ENCODE peak calls at places on chromosomes 2 and 18, in six cellular contexts. Y is K562, D is GM23338, G is GM12878, Q is HepG2, E is H1. N is an unnamed sample.

GRCh38 chr2:224039080-224039769 is at the start of gene SERPINE2:
- DNase-seq in E (peak; percentile 83), Y (no peak), D (peak; percentile 75), Q (no peak), G (no peak), N (peak; percentile 68)

GRCh38 chr2:68293024-68293423 is 26.7 kb downstream of the CNRIP1 start:
- DNase-seq in G (no peak), Y (no peak), Q (no peak), D (no peak), E (no peak), N (no peak)

GRCh38 chr2:199471443-199472057 is 13.8 kb upstream of the SATB2 start:
- DNase-seq in E (peak; percentile 94), Q (peak; percentile 53), Y (peak; percentile 78), D (peak; percentile 94), G (no peak), N (peak; percentile 94)

GRCh38 chr18:79814373-79814772 is 16.6 kb downstream of the KCNG2 start:
- DNase-seq in E (no peak), Y (no peak), D (no peak), G (no peak), Q (no peak), N (no peak)

GRCh38 chr2:61758991-61759390 is 94.9 kb downstream of the FAM161A start:
- DNase-seq in G (no peak), Y (no peak), E (no peak), Q (no peak), D (no peak), N (no peak)

GRCh38 chr18:22489694-22490093 is 72.0 kb upstream of the CTAGE1 start:
- DNase-seq in Y (no peak), E (no peak), D (no peak), G (no peak), Q (peak; percentile 63), N (no peak)

GRCh38 chr2:62309465-62310091 is 113.7 kb downstream of the B3GNT2 start:
- DNase-seq in Y (peak; percentile 55), Q (no peak), G (peak; percentile 99), D (peak; percentile 56), E (no peak), N (no peak)

GRCh38 chr2:163665817-163666216 is 70.0 kb downstream of the FIGN start:
- DNase-seq in D (no peak), E (no peak), G (no peak), Q (peak; percentile 69), Y (no peak), N (no peak)

GRCh38 chr18:3207565-3207964 is 12.2 kb downstream of the MYOM1 start:
- DNase-seq in Y (no peak), D (no peak), G (no peak), E (no peak), Q (peak; percentile 37), N (no peak)

GRCh38 chr2:112077814-112078213 is 22.7 kb downstream of the TMEM87B start:
- DNase-seq in Q (no peak), E (no peak), Y (no peak), D (peak; percentile 27), G (no peak), N (peak; percentile 22)

GRCh38 chr2:198186257-198186656 is 381.9 kb downstream of the PLCL1 start:
- DNase-seq in Y (no peak), Q (no peak), G (no peak), E (no peak), D (no peak), N (no peak)

DNA sequence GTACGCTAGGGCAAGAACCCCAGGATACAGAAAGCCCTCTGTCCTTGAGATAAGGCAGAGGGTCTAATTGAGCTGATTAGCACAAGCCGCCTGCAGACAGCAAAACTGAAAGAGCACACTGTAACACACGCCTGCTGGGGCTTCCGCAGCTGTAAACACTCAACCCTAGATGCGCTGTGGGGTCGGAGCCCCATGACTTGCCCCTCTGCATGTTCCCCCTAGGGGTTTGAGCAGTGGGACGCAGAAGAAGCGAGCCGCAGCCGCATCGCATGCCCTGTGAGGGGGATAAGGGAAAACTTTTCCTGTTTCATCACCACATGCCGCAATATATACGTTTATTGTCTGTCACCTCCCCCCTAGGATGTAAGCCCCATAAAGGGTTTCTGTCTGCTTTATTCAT is 384.6 kb downstream of the PLCL1 start:
- DNase-seq in G (no peak), Y (no peak), E (no peak), Q (no peak), D (peak; percentile 9), N (no peak)
- TF ChIP-seq CREB1 in G (no peak), Y (no peak), E (no peak), Q (no peak), D (no peak), N (no peak)

DNA sequence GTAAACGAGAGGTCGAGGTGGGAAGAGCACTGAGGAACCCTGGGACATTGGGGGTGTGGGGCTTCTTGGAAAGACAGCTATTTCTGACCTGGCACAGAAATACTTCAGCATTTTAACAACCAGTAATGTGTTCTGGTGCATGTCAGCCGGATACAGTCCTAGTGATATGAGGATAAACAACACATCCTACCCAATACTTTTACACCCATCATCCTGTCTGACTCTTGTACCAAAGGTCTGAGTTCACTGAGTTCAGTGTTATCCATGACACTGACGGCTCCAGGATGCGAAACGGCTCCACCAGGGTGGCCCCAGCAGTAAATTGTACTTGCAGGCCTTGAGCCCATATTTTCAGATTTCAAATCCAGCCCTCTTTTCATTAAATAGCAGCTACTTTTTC is 65.9 kb upstream of the SH3BP4 start:
- DNase-seq in E (no peak), Q (no peak), G (no peak), D (no peak), Y (no peak), N (no peak)
- TF ChIP-seq CREB1 in E (no peak), Q (no peak), G (no peak), D (no peak), Y (no peak), N (no peak)

DNA sequence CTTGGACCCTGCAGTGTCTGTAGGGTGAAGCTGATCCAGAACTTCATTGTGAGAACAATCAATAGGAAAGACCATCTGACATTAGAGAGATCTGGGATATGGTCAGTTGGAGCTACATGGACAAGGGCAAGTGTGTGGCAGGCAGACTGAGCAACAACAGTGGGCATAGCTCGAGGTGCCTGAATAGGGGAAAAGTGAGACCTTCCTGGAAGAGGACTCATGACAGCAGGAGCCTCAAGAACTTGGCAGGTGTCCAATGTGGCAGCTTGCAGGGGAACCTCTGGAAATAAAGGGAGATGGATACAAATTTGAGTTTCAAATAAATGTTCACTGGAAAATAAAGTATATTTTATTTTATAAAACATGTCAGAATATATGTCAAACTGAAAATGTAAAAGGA is 117.9 kb downstream of the TANC1 start:
- DNase-seq in Y (peak; percentile 44), E (no peak), G (no peak), D (no peak), Q (no peak), N (no peak)
- TF ChIP-seq CREB1 in Y (no peak), E (no peak), G (no peak), D (no peak), Q (no peak), N (no peak)

GRCh38 chr18:49017813-49018552 is 67.2 kb upstream of the SMAD7 start:
- DNase-seq in Q (no peak), Y (no peak), D (no peak), G (no peak), E (peak; percentile 39), N (no peak)
- TF ChIP-seq CREB1 in Q (no peak), Y (no peak), D (no peak), G (no peak), E (no peak), N (no peak)

GRCh38 chr18:12374398-12374797 is 2.6 kb downstream of the AFG3L2 start:
- DNase-seq in E (no peak), G (no peak), Y (peak; percentile 34), D (no peak), Q (no peak), N (no peak)

GRCh38 chr18:12373771-12374116 is 3.3 kb downstream of the AFG3L2 start:
- DNase-seq in Y (no peak), E (no peak), G (no peak), D (no peak), Q (no peak), N (no peak)

GRCh38 chr18:12376034-12376717 is 851 bp downstream of the AFG3L2 start:
- DNase-seq in D (peak; percentile 34), Y (peak; percentile 60), E (no peak), Q (peak; percentile 35), G (no peak), N (no peak)

GRCh38 chr18:12376718-12377555 is at the start of gene AFG3L2:
- DNase-seq in G (peak; percentile 96), D (peak; percentile 99), Y (peak; percentile 99), E (peak; percentile 100), Q (peak; percentile 96), N (peak; percentile 100)

DNA sequence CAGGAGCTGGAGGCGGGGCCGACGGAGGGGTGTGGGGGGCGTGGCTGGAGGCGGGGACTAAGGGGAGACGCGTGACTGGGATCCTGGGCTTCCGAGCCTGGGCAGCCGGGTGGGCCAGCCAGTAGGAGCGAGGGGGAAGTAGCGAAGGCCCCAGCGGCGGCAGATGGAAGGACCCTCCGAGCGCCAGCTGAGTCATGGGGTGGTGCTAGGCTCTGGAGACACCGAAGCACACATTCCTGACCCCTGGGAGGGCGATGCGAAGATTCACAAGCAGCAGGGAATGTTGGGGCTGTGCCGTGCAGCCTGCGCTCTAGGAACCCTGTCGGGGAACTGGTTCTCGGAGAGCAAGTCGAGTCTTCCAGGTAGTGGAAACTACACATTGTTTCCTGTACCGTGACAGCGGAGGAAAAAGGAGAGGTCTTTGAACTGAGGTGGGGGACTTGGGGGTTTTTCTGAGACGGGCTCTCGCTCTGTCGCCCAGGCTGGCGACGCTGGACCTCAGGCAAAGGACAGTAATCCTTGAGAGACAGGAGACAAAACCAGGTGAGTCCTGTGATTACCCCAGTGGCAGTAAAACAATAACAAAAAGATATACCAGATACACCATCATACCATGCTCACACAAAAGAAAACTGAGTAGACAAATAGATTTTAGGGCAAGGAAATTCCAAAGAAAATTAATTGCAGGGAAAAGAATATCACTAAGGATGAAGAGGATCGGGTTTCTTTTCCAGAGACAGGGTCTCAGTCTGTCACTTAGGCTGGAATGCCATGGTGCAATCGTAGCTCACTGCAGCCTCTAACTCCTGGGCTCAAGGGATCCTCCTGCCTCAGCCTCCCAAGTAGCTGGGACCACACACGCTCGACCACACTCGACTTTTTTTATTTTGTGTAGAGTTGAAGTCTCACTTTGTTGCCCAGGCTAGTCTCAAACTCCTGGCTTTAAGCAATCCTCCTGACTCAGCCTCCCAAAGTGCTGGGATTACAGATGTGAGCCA is 828 bp upstream of the AFG3L2 start:
- DNase-seq in Y (no peak), D (peak; percentile 98), G (no peak), E (no peak), Q (no peak), N (no peak)
- TF ChIP-seq CREB1 in Y (no peak), D (no peak), G (no peak), E (peak; percentile 44), Q (no peak), N (no peak)

DNA sequence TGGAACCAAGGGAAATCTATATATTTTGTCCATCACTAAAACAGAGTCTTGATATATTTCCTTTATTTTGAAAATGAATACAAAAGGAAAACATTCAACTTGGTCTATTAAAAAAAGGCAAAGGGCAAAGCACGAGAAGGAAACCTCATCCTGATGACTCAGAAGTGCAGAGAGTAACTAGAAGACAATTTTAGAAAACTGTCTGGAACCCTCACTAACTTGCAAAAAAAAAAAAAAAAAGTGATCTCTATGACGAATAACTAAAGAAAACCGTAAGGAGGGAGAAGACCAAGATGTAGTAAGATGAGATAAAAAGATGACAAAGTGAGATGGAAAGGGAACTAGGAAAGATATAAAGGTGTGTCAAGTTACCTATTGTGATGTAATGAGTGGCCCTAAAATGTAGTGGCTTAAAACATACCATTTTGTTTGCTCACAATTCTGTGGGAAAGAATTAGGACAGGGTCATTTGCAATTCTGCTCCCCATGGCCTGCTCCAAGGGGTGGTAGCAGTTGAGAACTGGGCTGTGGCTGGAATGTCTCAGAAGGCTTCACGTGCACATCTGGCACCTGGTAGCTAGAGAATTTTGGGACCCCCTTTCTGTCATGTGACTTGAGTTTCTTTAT is 303.0 kb downstream of the DYSF start:
- DNase-seq in Y (no peak), Q (no peak), D (no peak), E (no peak), G (no peak), N (no peak)
- TF ChIP-seq CREB1 in Y (no peak), Q (no peak), D (no peak), E (no peak), G (no peak), N (no peak)